ENCODE peak calls at places on chromosomes 6 and 20, in eight cellular contexts. Q is left ventricle myocardium inferior; N is stimulated activated CD8-positive, alpha-beta memory T cell treated with anti-CD3 and anti-CD28 coated beads, Interleukin-7, amount 100 ng/mL, for 4 hours; T is stimulated activated CD4-positive, alpha-beta T cell treated with anti-CD3 and anti-CD28 coated beads, Interleukin-1b, Interleukin-23, amount 100 ng/mL, for 1 hour; P is ELR; E is fibroblast of the aortic adventitia; V is cardiac fibroblast; K is amniotic stem cell. G is an unnamed sample.

GRCh38 chr6:84035484-84035883 is 1.9 kb downstream of the MRAP2 start:
- DNase-seq in Q (no peak), N (no peak), T (no peak), P (no peak), E (no peak), V (no peak), K (no peak), G (no peak)

GRCh38 chr6:155201461-155202226 is 62.2 kb upstream of the CLDN20 start:
- DNase-seq in Q (no peak), N (no peak), T (no peak), P (peak), E (peak), V (peak), K (no peak), G (no peak)

GRCh38 chr20:57662313-57663240 is 42.4 kb upstream of the ZBP1 start:
- DNase-seq in Q (peak), N (no peak), T (no peak), P (no peak), E (no peak), V (no peak), K (no peak), G (no peak)

GRCh38 chr6:168381726-168382458 is 59.1 kb upstream of the SMOC2 start:
- DNase-seq in Q (no peak), N (no peak), T (no peak), P (no peak), E (no peak), V (no peak), K (no peak), G (no peak)

GRCh38 chr6:48278261-48278660 is 167.3 kb upstream of the PTCHD4 start:
- DNase-seq in Q (no peak), N (no peak), T (no peak), P (no peak), E (no peak), V (no peak), K (no peak), G (no peak)

GRCh38 chr6:42125231-42125630 is 17.2 kb downstream of the C6orf132 start:
- DNase-seq in Q (no peak), N (no peak), T (no peak), P (no peak), E (no peak), V (no peak), K (no peak), G (no peak)

GRCh38 chr20:41005361-41005729 is 23.3 kb upstream of the TOP1 start:
- DNase-seq in Q (peak), N (no peak), T (no peak), P (peak), E (peak), V (peak), K (peak), G (no peak)

GRCh38 chr6:161215876-161216615 is 57.8 kb downstream of the AGPAT4 start:
- DNase-seq in Q (no peak), N (no peak), T (no peak), P (no peak), E (no peak), V (peak), K (no peak), G (no peak)

GRCh38 chr6:165983112-165984072 is 184.3 kb downstream of the TBXT start:
- DNase-seq in Q (no peak), N (no peak), T (no peak), P (no peak), E (no peak), V (no peak), K (no peak), G (no peak)

GRCh38 chr20:45735988-45736387 is 13.8 kb downstream of the SPINT4 start:
- DNase-seq in Q (no peak), N (no peak), T (no peak), P (no peak), E (no peak), V (no peak), K (no peak), G (no peak)

GRCh38 chr6:142378138-142378875 is 76.5 kb downstream of the ADGRG6 start:
- DNase-seq in Q (no peak), N (no peak), T (no peak), P (peak), E (peak), V (peak), K (peak), G (no peak)

GRCh38 chr6:110853754-110854477 is 20.7 kb upstream of the AMD1 start:
- DNase-seq in Q (no peak), N (no peak), T (no peak), P (no peak), E (no peak), V (no peak), K (no peak), G (no peak)

GRCh38 chr6:162750776-162751175 is 23.0 kb downstream of the PACRG start:
- DNase-seq in Q (no peak), N (no peak), T (no peak), P (peak), E (peak), V (peak), K (no peak), G (no peak)

GRCh38 chr20:25050082-25050481 is 7.9 kb downstream of the ACSS1 start:
- DNase-seq in Q (no peak), N (no peak), T (no peak), P (no peak), E (no peak), V (no peak), K (no peak), G (no peak)

GRCh38 chr6:151452750-151453427 is 963 bp upstream of the RMND1 start:
- DNase-seq in Q (peak), N (no peak), T (no peak), P (peak), E (peak), V (peak), K (peak), G (no peak)

GRCh38 chr6:163200299-163201093 is 214.0 kb upstream of the QKI start:
- DNase-seq in Q (no peak), N (no peak), T (no peak), P (no peak), E (no peak), V (no peak), K (no peak), G (no peak)

GRCh38 chr6:163438940-163439335 is 24.4 kb downstream of the QKI start:
- DNase-seq in Q (peak), N (peak), T (no peak), P (no peak), E (no peak), V (no peak), K (no peak), G (no peak)

GRCh38 chr6:4615891-4616290 is 160.3 kb upstream of the CDYL start:
- DNase-seq in Q (peak), N (no peak), T (no peak), P (no peak), E (peak), V (peak), K (no peak), G (no peak)

GRCh38 chr6:16129623-16130243 is 847 bp downstream of the MYLIP start:
- DNase-seq in Q (peak), N (no peak), T (no peak), P (peak), E (peak), V (peak), K (no peak), G (no peak)

GRCh38 chr20:58161192-58161591 is 67.3 kb downstream of the ANKRD60 start:
- DNase-seq in Q (no peak), N (no peak), T (no peak), P (no peak), E (no peak), V (no peak), K (no peak), G (no peak)

GRCh38 chr20:40689100-40689942 is at the start of gene MAFB:
- DNase-seq in Q (peak), N (peak), T (no peak), P (peak), E (peak), V (peak), K (peak), G (peak)

GRCh38 chr6:57262901-57263694 is 41.0 kb upstream of the RAB23 start:
- DNase-seq in Q (no peak), N (no peak), T (no peak), P (peak), E (peak), V (peak), K (peak), G (no peak)

GRCh38 chr20:60371456-60371855 is 413.2 kb downstream of the CDH26 start:
- DNase-seq in Q (no peak), N (no peak), T (no peak), P (no peak), E (no peak), V (no peak), K (no peak), G (no peak)

GRCh38 chr20:25534845-25535244 is 50.5 kb downstream of the NINL start:
- DNase-seq in Q (no peak), N (no peak), T (no peak), P (no peak), E (no peak), V (no peak), K (no peak), G (no peak)

GRCh38 chr6:159193923-159194322 is 24.7 kb downstream of the FNDC1 start:
- DNase-seq in Q (no peak), N (no peak), T (no peak), P (peak), E (peak), V (peak), K (no peak), G (no peak)

GRCh38 chr6:169850154-169850553 is 98.7 kb downstream of the ERMARD start:
- DNase-seq in Q (no peak), N (no peak), T (no peak), P (no peak), E (no peak), V (no peak), K (no peak), G (no peak)

GRCh38 chr6:23106951-23107350 is 537.6 kb downstream of the HDGFL1 start:
- DNase-seq in Q (no peak), N (no peak), T (no peak), P (peak), E (peak), V (peak), K (peak), G (no peak)

GRCh38 chr20:58596244-58597010 is 54.7 kb upstream of the STX16 start:
- DNase-seq in Q (no peak), N (no peak), T (no peak), P (no peak), E (no peak), V (no peak), K (no peak), G (no peak)

GRCh38 chr6:44260451-44261297 is 3.3 kb upstream of the SLC35B2 start:
- DNase-seq in Q (no peak), N (no peak), T (no peak), P (no peak), E (no peak), V (no peak), K (no peak), G (no peak)

GRCh38 chr6:122289721-122290501 is 109.5 kb upstream of the HSF2 start:
- DNase-seq in Q (no peak), N (no peak), T (no peak), P (peak), E (peak), V (peak), K (peak), G (no peak)

GRCh38 chr6:153312633-153313032 is 181.6 kb upstream of the RGS17 start:
- DNase-seq in Q (peak), N (no peak), T (no peak), P (peak), E (peak), V (peak), K (no peak), G (no peak)

GRCh38 chr20:237918-238317 is 10.9 kb downstream of the DEFB129 start:
- DNase-seq in Q (no peak), N (no peak), T (no peak), P (no peak), E (no peak), V (no peak), K (no peak), G (no peak)